ENCODE peak calls at places on chromosome 20, in nine cellular contexts. G is heart left ventricle; J is PC-3; H is CD8-positive, alpha-beta T cell; M is cardiac muscle cell; I is astrocyte; B is left lung; R is sigmoid colon; Q is psoas muscle. S is an unnamed sample.

GRCh38 chr20:64033981-64034493 is 1.9 kb upstream of the C20orf204 start:
- DNase-seq in G (no peak), J (no peak), H (no peak), M (no peak), I (no peak), B (no peak), R (peak; percentile 81), Q (no peak), S (no peak)

GRCh38 chr20:11847827-11848226 is 69.9 kb upstream of the BTBD3 start:
- DNase-seq in G (no peak), J (peak; percentile 89), H (no peak), M (no peak), I (no peak), B (no peak), R (no peak), Q (no peak), S (no peak)

GRCh38 chr20:51508158-51508557 is 34.4 kb downstream of the NFATC2 start:
- DNase-seq in G (no peak), J (no peak), H (no peak), M (no peak), I (no peak), B (no peak), R (no peak), Q (no peak), S (no peak)

GRCh38 chr20:53852691-53853450 is 217.5 kb downstream of the BCAS1 start:
- DNase-seq in G (no peak), J (no peak), H (no peak), M (no peak), I (no peak), B (no peak), R (no peak), Q (no peak), S (no peak)

GRCh38 chr20:8523684-8524083 is 391.6 kb downstream of the PLCB1 start:
- DNase-seq in G (no peak), J (peak; percentile 20), H (no peak), M (peak; percentile 24), I (no peak), B (no peak), R (no peak), Q (no peak), S (no peak)

GRCh38 chr20:62986257-62986807 is 20.4 kb downstream of the BHLHE23 start:
- DNase-seq in G (no peak), J (no peak), H (no peak), M (no peak), I (no peak), B (no peak), R (no peak), Q (no peak), S (no peak)

GRCh38 chr20:15289337-15289736 is 951.9 kb upstream of the FLRT3 start:
- DNase-seq in G (no peak), J (no peak), H (no peak), M (no peak), I (no peak), B (no peak), R (no peak), Q (no peak), S (no peak)

GRCh38 chr20:34390769-34391447 is 27.8 kb downstream of the ITCH start:
- DNase-seq in G (no peak), J (peak; percentile 97), H (no peak), M (no peak), I (peak; percentile 83), B (peak; percentile 51), R (peak; percentile 73), Q (peak; percentile 82), S (peak; percentile 72)

GRCh38 chr20:21390768-21391167 is 6.6 kb downstream of the NKX2-4 start:
- DNase-seq in G (no peak), J (no peak), H (no peak), M (no peak), I (no peak), B (no peak), R (no peak), Q (no peak), S (no peak)

GRCh38 chr20:61659652-61660346 is 405.9 kb downstream of the TAF4 start:
- DNase-seq in G (no peak), J (no peak), H (no peak), M (no peak), I (no peak), B (no peak), R (no peak), Q (peak; percentile 21), S (no peak)

GRCh38 chr20:62651285-62652021 is 9.2 kb downstream of the SLCO4A1 start:
- DNase-seq in G (peak; percentile 50), J (no peak), H (peak; percentile 85), M (peak; percentile 54), I (no peak), B (peak; percentile 64), R (peak; percentile 87), Q (peak; percentile 82), S (peak; percentile 70)

GRCh38 chr20:1943267-1944002 is 48.2 kb downstream of the SIRPA start:
- DNase-seq in G (no peak), J (peak; percentile 14), H (no peak), M (no peak), I (no peak), B (peak; percentile 64), R (peak; percentile 85), Q (peak; percentile 77), S (no peak)

GRCh38 chr20:20407891-20408805 is 40.2 kb downstream of the INSM1 start:
- DNase-seq in G (no peak), J (peak; percentile 61), H (no peak), M (no peak), I (peak; percentile 41), B (no peak), R (no peak), Q (no peak), S (no peak)

GRCh38 chr20:4740774-4741431 is 19.2 kb downstream of the PRND start:
- DNase-seq in G (no peak), J (peak; percentile 68), H (peak; percentile 78), M (peak; percentile 64), I (no peak), B (no peak), R (no peak), Q (no peak), S (peak; percentile 37)

GRCh38 chr20:49349678-49350077 is 71.8 kb upstream of the ZNFX1 start:
- DNase-seq in G (no peak), J (no peak), H (no peak), M (no peak), I (no peak), B (no peak), R (peak; percentile 92), Q (peak; percentile 61), S (peak; percentile 76)

GRCh38 chr20:36090223-36090622 is 64.3 kb upstream of the EPB41L1 start:
- DNase-seq in G (no peak), J (no peak), H (no peak), M (no peak), I (no peak), B (no peak), R (no peak), Q (no peak), S (no peak)
- H3K4me1 ChIP-seq in G (peaks cover 25% of the 10 kb centered on the region), J (peaks cover 43% of the 10 kb centered on the region), H (peaks cover 9% of the 10 kb centered on the region), M (peaks cover 10% of the 10 kb centered on the region), I (peaks cover 21% of the 10 kb centered on the region), B (peaks cover 34% of the 10 kb centered on the region), R (peaks cover 22% of the 10 kb centered on the region), Q (peaks cover 7% of the 10 kb centered on the region), S (no peaks in the 10 kb centered on the region)

GRCh38 chr20:36578642-36579041 is 5.2 kb downstream of the TGIF2 start:
- DNase-seq in G (no peak), J (no peak), H (no peak), M (no peak), I (no peak), B (no peak), R (no peak), Q (no peak), S (no peak)
- H3K4me1 ChIP-seq in G (peaks cover 24% of the 10 kb centered on the region), J (peaks cover 17% of the 10 kb centered on the region), H (peaks cover 34% of the 10 kb centered on the region), M (peaks cover 10% of the 10 kb centered on the region), I (peaks cover 12% of the 10 kb centered on the region), B (peaks cover 14% of the 10 kb centered on the region), R (peaks cover 19% of the 10 kb centered on the region), Q (peaks cover 9% of the 10 kb centered on the region), S (no peaks in the 10 kb centered on the region)

GRCh38 chr20:38880952-38881735 is 45.1 kb upstream of the FAM83D start:
- DNase-seq in G (no peak), J (no peak), H (no peak), M (no peak), I (no peak), B (no peak), R (no peak), Q (no peak), S (no peak)

GRCh38 chr20:38883981-38884733 is 42.1 kb upstream of the FAM83D start:
- DNase-seq in G (no peak), J (no peak), H (no peak), M (no peak), I (no peak), B (no peak), R (no peak), Q (no peak), S (no peak)

GRCh38 chr20:38881806-38882440 is 44.3 kb upstream of the FAM83D start:
- DNase-seq in G (no peak), J (no peak), H (no peak), M (no peak), I (no peak), B (no peak), R (no peak), Q (no peak), S (no peak)

GRCh38 chr20:38883081-38883980 is 42.9 kb upstream of the FAM83D start:
- DNase-seq in G (no peak), J (no peak), H (no peak), M (no peak), I (no peak), B (no peak), R (no peak), Q (no peak), S (no peak)

DNA sequence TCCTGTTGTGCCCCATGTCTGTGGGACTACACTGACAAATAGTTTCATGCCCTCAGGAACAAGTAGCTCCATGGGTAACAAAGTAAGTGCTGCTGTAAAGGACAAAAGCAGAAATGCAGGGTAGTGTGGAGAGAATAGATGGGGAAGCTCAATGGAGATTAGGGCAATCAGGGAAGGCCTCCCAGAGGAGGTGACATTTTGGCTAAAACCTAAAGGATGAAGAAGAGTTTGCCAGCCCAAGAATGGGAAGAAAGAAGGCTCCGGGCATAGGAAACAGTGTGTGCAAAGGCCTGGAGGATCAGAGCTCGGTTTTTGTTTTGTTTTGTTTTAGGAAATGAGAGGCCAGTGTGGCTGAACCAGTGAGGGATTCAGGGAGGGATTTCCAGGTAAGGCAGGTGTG is 43.6 kb upstream of the FAM83D start:
- DNase-seq in G (no peak), J (no peak), H (no peak), M (no peak), I (no peak), B (no peak), R (no peak), Q (no peak), S (no peak)
- H3K4me1 ChIP-seq in G (peaks cover 8% of the 10 kb centered on the region), J (no peaks in the 10 kb centered on the region), H (peaks cover 19% of the 10 kb centered on the region), M (no peaks in the 10 kb centered on the region), I (no peaks in the 10 kb centered on the region), B (no peaks in the 10 kb centered on the region), R (no peaks in the 10 kb centered on the region), Q (no peaks in the 10 kb centered on the region), S (no peaks in the 10 kb centered on the region)

DNA sequence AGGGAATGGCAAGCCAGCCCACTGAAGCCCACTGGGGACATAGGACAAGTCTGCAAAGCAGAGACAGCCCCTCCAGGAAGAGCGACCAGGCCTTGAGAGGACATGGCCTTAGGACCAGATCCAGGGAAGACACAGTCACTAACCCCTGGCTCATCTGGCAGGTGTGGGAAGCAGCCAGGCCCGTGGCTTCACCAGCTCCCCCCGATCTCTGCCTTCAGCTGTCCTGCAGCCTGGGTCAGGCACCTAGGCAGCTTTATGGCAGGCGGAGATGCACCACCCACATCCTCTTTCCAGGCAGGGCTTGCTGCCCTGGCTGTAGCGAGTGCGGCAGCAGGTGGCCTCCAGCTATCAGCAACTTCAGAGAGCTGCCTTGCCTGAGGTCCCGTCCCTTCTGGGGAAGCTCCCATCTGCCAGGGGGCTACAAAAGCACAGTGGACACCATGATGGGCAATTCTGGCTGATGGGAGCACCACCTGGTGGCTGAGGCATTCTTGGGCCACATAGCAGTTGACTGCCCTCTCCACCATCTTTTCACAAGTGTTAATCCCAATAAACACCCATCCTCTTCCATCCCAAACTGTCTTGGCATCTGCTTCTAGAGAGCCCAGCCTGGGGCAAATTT is 85.8 kb downstream of the DZANK1 start:
- DNase-seq in G (no peak), J (no peak), H (no peak), M (no peak), I (no peak), B (no peak), R (no peak), Q (no peak), S (no peak)
- H3K4me1 ChIP-seq in G (no peaks in the 10 kb centered on the region), J (peaks cover 6% of the 10 kb centered on the region), H (no peaks in the 10 kb centered on the region), M (no peaks in the 10 kb centered on the region), I (no peaks in the 10 kb centered on the region), B (no peaks in the 10 kb centered on the region), R (no peaks in the 10 kb centered on the region), Q (no peaks in the 10 kb centered on the region), S (no peaks in the 10 kb centered on the region)